ENCODE peak calls at places on chromosome 3, in seven cellular contexts. One of them, this sample, is unnamed.

GRCh38 chr3:88986834-88987233 is 120.6 kb upstream of the EPHA3 start:
- DNase-seq in HCT116: no peak
- DNase-seq in ovary: no peak
- DNase-seq in A549: no peak
- DNase-seq in breast epithelium: no peak
- DNase-seq in stomach: no peak
- DNase-seq in GM12892: no peak
- DNase-seq in this sample: no peak

GRCh38 chr3:184786271-184787010 is 25.5 kb upstream of the VPS8 start:
- DNase-seq in stomach: no peak
- DNase-seq in A549: no peak
- DNase-seq in HCT116: no peak
- DNase-seq in ovary: peak
- DNase-seq in breast epithelium: peak
- DNase-seq in GM12892: no peak
- DNase-seq in this sample: no peak

GRCh38 chr3:54321515-54321914 is 199.2 kb downstream of the CACNA2D3 start:
- DNase-seq in A549: no peak
- DNase-seq in GM12892: no peak
- DNase-seq in HCT116: no peak
- DNase-seq in stomach: no peak
- DNase-seq in ovary: no peak
- DNase-seq in breast epithelium: no peak
- DNase-seq in this sample: no peak

GRCh38 chr3:58274027-58274614 is 31.9 kb upstream of the RPP14 start:
- DNase-seq in ovary: no peak
- DNase-seq in GM12892: no peak
- DNase-seq in breast epithelium: no peak
- DNase-seq in stomach: no peak
- DNase-seq in HCT116: no peak
- DNase-seq in A549: no peak
- DNase-seq in this sample: no peak

GRCh38 chr3:66403268-66403990 is 97.4 kb downstream of the LRIG1 start:
- DNase-seq in stomach: no peak
- DNase-seq in breast epithelium: no peak
- DNase-seq in ovary: no peak
- DNase-seq in HCT116: no peak
- DNase-seq in A549: no peak
- DNase-seq in GM12892: no peak
- DNase-seq in this sample: no peak

GRCh38 chr3:110929811-110930210 is 141.8 kb upstream of the NECTIN3 start:
- DNase-seq in A549: no peak
- DNase-seq in stomach: no peak
- DNase-seq in ovary: no peak
- DNase-seq in HCT116: no peak
- DNase-seq in breast epithelium: no peak
- DNase-seq in GM12892: no peak
- DNase-seq in this sample: no peak

GRCh38 chr3:146148468-146148931 is 12.5 kb downstream of the PLOD2 start:
- DNase-seq in breast epithelium: no peak
- DNase-seq in HCT116: no peak
- DNase-seq in ovary: no peak
- DNase-seq in GM12892: no peak
- DNase-seq in stomach: no peak
- DNase-seq in A549: no peak
- DNase-seq in this sample: no peak

GRCh38 chr3:43063114-43063513 is 42.8 kb downstream of the POMGNT2 start:
- DNase-seq in GM12892: no peak
- DNase-seq in HCT116: no peak
- DNase-seq in breast epithelium: no peak
- DNase-seq in ovary: no peak
- DNase-seq in stomach: no peak
- DNase-seq in A549: no peak
- DNase-seq in this sample: no peak

GRCh38 chr3:35814531-35814930 is 175.2 kb downstream of the ARPP21 start:
- DNase-seq in stomach: no peak
- DNase-seq in A549: no peak
- DNase-seq in ovary: no peak
- DNase-seq in HCT116: no peak
- DNase-seq in GM12892: no peak
- DNase-seq in breast epithelium: no peak
- DNase-seq in this sample: no peak

GRCh38 chr3:73813291-73813977 is 188.7 kb upstream of the PDZRN3 start:
- DNase-seq in stomach: no peak
- DNase-seq in HCT116: no peak
- DNase-seq in A549: no peak
- DNase-seq in GM12892: no peak
- DNase-seq in breast epithelium: peak
- DNase-seq in ovary: peak
- DNase-seq in this sample: no peak

GRCh38 chr3:46935168-46935858 is 41.2 kb downstream of the CCDC12 start:
- DNase-seq in GM12892: no peak
- DNase-seq in breast epithelium: peak
- DNase-seq in ovary: peak
- DNase-seq in A549: peak
- DNase-seq in stomach: peak
- DNase-seq in HCT116: peak
- DNase-seq in this sample: peak

GRCh38 chr3:26712211-26713026 is 89.8 kb downstream of the LRRC3B start:
- DNase-seq in HCT116: peak
- DNase-seq in ovary: no peak
- DNase-seq in stomach: no peak
- DNase-seq in A549: peak
- DNase-seq in breast epithelium: no peak
- DNase-seq in GM12892: no peak
- DNase-seq in this sample: peak

DNA sequence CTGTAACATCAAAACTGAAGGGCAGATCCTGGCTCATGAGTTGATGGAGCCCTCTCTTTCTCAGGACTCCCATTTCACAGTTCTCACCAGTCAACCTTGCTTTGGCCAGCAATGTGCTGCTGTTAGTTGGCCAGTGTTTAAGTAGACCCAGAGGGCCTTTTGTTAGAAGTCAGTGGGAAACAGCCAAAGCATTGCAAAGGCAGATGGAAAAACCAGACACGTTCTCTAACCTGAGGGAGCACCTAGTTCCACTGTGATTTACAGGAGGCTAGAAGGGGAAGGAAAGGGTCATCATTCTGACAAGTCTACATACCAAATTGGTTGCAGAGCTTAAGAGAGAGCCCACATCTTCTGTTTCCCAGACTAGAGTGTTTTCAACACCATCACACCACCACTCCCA is 196.4 kb downstream of the OPA1 start:
- DNase-seq in ovary: no peak
- DNase-seq in HCT116: no peak
- DNase-seq in stomach: no peak
- DNase-seq in breast epithelium: no peak
- DNase-seq in A549: no peak
- DNase-seq in GM12892: no peak
- DNase-seq in this sample: no peak
- TF ChIP-seq POLR2A in ovary: no peak
- TF ChIP-seq POLR2A in HCT116: no peak
- TF ChIP-seq POLR2A in stomach: no peak
- TF ChIP-seq POLR2A in breast epithelium: no peak
- TF ChIP-seq POLR2A in A549: no peak
- TF ChIP-seq POLR2A in GM12892: no peak
- TF ChIP-seq POLR2A in this sample: no peak

GRCh38 chr3:50260027-50260941 is 8.7 kb upstream of the SEMA3B start:
- DNase-seq in breast epithelium: peak
- DNase-seq in GM12892: peak
- DNase-seq in A549: peak
- DNase-seq in ovary: peak
- DNase-seq in HCT116: no peak
- DNase-seq in stomach: peak
- DNase-seq in this sample: peak
- TF ChIP-seq POLR2A in breast epithelium: peak
- TF ChIP-seq POLR2A in GM12892: peak
- TF ChIP-seq POLR2A in A549: peak
- TF ChIP-seq POLR2A in ovary: peak
- TF ChIP-seq POLR2A in HCT116: no peak
- TF ChIP-seq POLR2A in stomach: no peak
- TF ChIP-seq POLR2A in this sample: peak

DNA sequence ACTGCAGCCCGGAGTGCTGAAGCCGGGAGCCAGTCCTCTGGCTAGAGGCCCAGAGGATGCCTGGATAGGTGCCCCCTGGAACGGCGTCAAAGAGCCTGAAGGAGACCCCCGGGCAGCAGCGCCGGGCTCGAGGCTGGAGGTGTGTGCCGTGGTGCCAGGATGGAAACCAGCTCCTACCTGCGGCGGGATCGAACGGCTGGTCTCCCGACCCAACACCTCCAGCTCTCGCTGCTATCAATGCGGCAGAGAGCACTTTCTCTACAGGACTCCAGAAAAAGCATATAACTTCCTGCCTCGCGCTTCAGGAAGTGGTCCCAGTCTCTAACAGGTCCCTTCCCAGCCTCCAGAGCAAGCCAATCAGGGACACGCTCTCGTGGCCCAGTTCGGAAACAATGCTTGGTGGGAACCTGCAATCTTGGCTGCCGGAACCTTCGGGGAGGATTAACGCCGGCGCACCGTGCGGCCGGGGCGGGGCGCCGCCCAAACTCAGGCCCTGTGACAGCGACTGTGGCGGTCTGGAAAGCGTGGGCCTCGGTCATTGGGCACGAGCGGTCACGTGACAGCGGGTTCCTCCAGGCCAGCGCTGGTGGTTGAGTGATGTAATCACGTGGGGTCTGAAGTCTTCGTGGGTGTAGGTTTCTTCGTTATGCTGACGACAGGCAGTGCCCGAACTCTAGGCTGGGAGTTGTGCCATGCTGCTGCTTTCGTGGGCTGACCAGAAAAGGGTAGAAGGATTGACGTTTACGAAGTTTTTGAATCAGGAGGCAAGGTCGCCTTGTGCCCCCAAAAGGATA is at the start of gene SLC33A1:
- DNase-seq in ovary: peak
- DNase-seq in GM12892: peak
- DNase-seq in stomach: peak
- DNase-seq in HCT116: peak
- DNase-seq in A549: peak
- DNase-seq in breast epithelium: peak
- DNase-seq in this sample: peak
- TF ChIP-seq POLR2A in ovary: peak
- TF ChIP-seq POLR2A in GM12892: peak
- TF ChIP-seq POLR2A in stomach: no peak
- TF ChIP-seq POLR2A in HCT116: peak
- TF ChIP-seq POLR2A in A549: peak
- TF ChIP-seq POLR2A in breast epithelium: peak
- TF ChIP-seq POLR2A in this sample: peak

GRCh38 chr3:15098503-15099363 is at the start of gene RBSN:
- DNase-seq in ovary: peak
- DNase-seq in stomach: peak
- DNase-seq in GM12892: peak
- DNase-seq in HCT116: peak
- DNase-seq in breast epithelium: peak
- DNase-seq in A549: peak
- DNase-seq in this sample: peak
- TF ChIP-seq POLR2A in ovary: peak
- TF ChIP-seq POLR2A in stomach: no peak
- TF ChIP-seq POLR2A in GM12892: peak
- TF ChIP-seq POLR2A in HCT116: peak
- TF ChIP-seq POLR2A in breast epithelium: peak
- TF ChIP-seq POLR2A in A549: peak
- TF ChIP-seq POLR2A in this sample: peak

DNA sequence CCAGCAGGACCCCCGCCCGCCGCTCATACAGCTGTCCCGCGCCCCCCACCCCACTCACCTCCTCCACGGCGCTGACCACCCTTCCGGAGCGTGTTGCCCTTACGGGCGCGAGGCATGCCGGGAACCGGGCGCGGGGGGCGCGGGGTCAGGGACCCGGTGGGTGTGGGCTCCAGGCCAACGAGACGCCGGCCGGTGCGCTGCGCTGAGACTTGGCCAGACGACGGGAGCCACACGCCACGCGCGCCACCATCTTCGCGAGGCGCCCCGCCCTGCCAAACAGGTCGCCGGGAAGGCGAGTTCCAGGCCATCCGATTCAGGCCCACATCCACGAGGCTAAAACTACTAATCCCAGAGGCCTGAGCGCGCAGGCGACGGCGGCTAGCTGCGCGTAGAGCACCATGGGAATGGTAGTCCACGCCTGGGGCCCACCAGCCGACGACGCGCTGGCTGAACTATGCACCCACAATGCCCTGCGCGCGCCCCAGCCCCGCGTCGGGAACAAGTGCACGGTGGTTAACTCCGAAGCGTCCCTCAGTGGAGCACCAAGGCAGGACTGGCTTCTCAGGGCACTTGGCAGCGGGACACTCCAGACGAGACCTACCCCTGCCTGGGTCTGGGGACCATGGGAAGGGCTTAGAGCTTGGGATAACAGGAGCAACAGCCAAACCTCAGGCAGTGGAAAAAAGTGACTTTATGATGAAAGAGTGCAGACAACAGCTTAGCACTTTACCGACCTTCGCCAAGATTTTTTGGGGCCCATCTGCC is at the start of gene IFRD2:
- DNase-seq in stomach: peak
- DNase-seq in ovary: peak
- DNase-seq in HCT116: peak
- DNase-seq in breast epithelium: peak
- DNase-seq in A549: peak
- DNase-seq in GM12892: peak
- DNase-seq in this sample: peak
- TF ChIP-seq POLR2A in stomach: no peak
- TF ChIP-seq POLR2A in ovary: peak
- TF ChIP-seq POLR2A in HCT116: peak
- TF ChIP-seq POLR2A in breast epithelium: peak
- TF ChIP-seq POLR2A in A549: peak
- TF ChIP-seq POLR2A in GM12892: peak
- TF ChIP-seq POLR2A in this sample: peak

GRCh38 chr3:39107056-39107873 is at the start of the genes GORASP1 and TTC21A:
- DNase-seq in ovary: peak
- DNase-seq in breast epithelium: peak
- DNase-seq in GM12892: peak
- DNase-seq in A549: peak
- DNase-seq in stomach: peak
- DNase-seq in HCT116: peak
- DNase-seq in this sample: peak
- TF ChIP-seq POLR2A in ovary: peak
- TF ChIP-seq POLR2A in breast epithelium: peak
- TF ChIP-seq POLR2A in GM12892: peak
- TF ChIP-seq POLR2A in A549: peak
- TF ChIP-seq POLR2A in stomach: peak
- TF ChIP-seq POLR2A in HCT116: peak
- TF ChIP-seq POLR2A in this sample: peak